ENCODE peak calls at places on chromosomes 16 and 17, in seven cellular contexts. B is fibroblast of mammary gland, D is psoas muscle, C is neural progenitor cell, A is AG10803, L is fibroblast of lung, U is omental fat pad. E is an unnamed sample.

GRCh38 chr17:61695779-61696337 is 104.8 kb upstream of the NACA2 start:
- DNase-seq in B (no peak), D (no peak), C (no peak), A (no peak), L (no peak), U (no peak), E (no peak)

GRCh38 chr16:20023190-20023589 is 50.5 kb downstream of the GPR139 start:
- DNase-seq in B (peak; percentile 1), D (no peak), C (peak; percentile 50), A (no peak), L (peak; percentile 10), U (no peak), E (no peak)

GRCh38 chr17:29567362-29568330 is 809 bp upstream of the ABHD15 start:
- DNase-seq in B (no peak), D (peak; percentile 87), C (peak; percentile 84), A (peak; percentile 46), L (peak; percentile 48), U (peak; percentile 24), E (peak; percentile 80)

GRCh38 chr17:44097110-44097810 is 26.2 kb downstream of the HDAC5 start:
- DNase-seq in B (peak; percentile 85), D (peak; percentile 91), C (no peak), A (peak; percentile 94), L (peak; percentile 60), U (no peak), E (no peak)

GRCh38 chr17:1019451-1019850 is 22.5 kb downstream of the TIMM22 start:
- DNase-seq in B (no peak), D (peak; percentile 51), C (no peak), A (no peak), L (no peak), U (no peak), E (no peak)

GRCh38 chr17:1758812-1759211 is 3.0 kb upstream of the SERPINF1 start:
- DNase-seq in B (no peak), D (no peak), C (no peak), A (no peak), L (no peak), U (no peak), E (no peak)

GRCh38 chr16:11535494-11535893 is 51.2 kb downstream of the LITAF start:
- DNase-seq in B (no peak), D (no peak), C (no peak), A (no peak), L (no peak), U (no peak), E (peak; percentile 34)

GRCh38 chr17:80577876-80578275 is 33.2 kb downstream of the RPTOR start:
- DNase-seq in B (no peak), D (no peak), C (no peak), A (no peak), L (no peak), U (no peak), E (no peak)

GRCh38 chr16:29745853-29746345 is at the start of gene C16orf54:
- DNase-seq in B (no peak), D (peak; percentile 80), C (no peak), A (no peak), L (no peak), U (no peak), E (peak; percentile 87)

GRCh38 chr17:68248199-68248825 is 469 bp downstream of the AMZ2 start:
- DNase-seq in B (peak; percentile 65), D (no peak), C (no peak), A (peak; percentile 80), L (peak; percentile 66), U (no peak), E (peak; percentile 63)

GRCh38 chr16:52705192-52705591 is 158.2 kb upstream of the TOX3 start:
- DNase-seq in B (no peak), D (no peak), C (no peak), A (no peak), L (no peak), U (no peak), E (no peak)

GRCh38 chr16:27246439-27246838 is 22.1 kb downstream of the NSMCE1 start:
- DNase-seq in B (no peak), D (no peak), C (no peak), A (no peak), L (no peak), U (peak; percentile 18), E (no peak)

GRCh38 chr16:74606521-74607309 is at the start of gene GLG1:
- DNase-seq in B (peak; percentile 83), D (peak; percentile 96), C (peak; percentile 97), A (peak; percentile 89), L (peak; percentile 90), U (peak; percentile 70), E (peak; percentile 94)

GRCh38 chr16:27269300-27270150 is 953 bp upstream of the NSMCE1 start:
- DNase-seq in B (no peak), D (no peak), C (no peak), A (no peak), L (no peak), U (no peak), E (no peak)

GRCh38 chr16:54059319-54059718 is 227.3 kb downstream of the IRX3 start:
- DNase-seq in B (no peak), D (no peak), C (no peak), A (no peak), L (no peak), U (no peak), E (no peak)

GRCh38 chr17:48484256-48484655 is 46.6 kb downstream of the HOXB1 start:
- DNase-seq in B (peak; percentile 72), D (no peak), C (no peak), A (peak; percentile 64), L (peak; percentile 87), U (no peak), E (no peak)

GRCh38 chr17:41711669-41712400 is at the start of gene GAST:
- DNase-seq in B (no peak), D (no peak), C (no peak), A (no peak), L (no peak), U (no peak), E (no peak)

GRCh38 chr17:32123782-32124181 is 18.5 kb upstream of the RHOT1 start:
- DNase-seq in B (peak; percentile 64), D (peak; percentile 64), C (no peak), A (peak; percentile 29), L (no peak), U (no peak), E (no peak)

GRCh38 chr17:79870540-79870939 is 31.3 kb upstream of the CBX4 start:
- DNase-seq in B (no peak), D (no peak), C (no peak), A (no peak), L (no peak), U (no peak), E (no peak)

GRCh38 chr17:73667184-73667959 is 23.1 kb upstream of the SDK2 start:
- DNase-seq in B (no peak), D (no peak), C (no peak), A (no peak), L (no peak), U (no peak), E (no peak)

GRCh38 chr17:3730881-3731429 is 7.3 kb downstream of the HASPIN start:
- DNase-seq in B (no peak), D (no peak), C (no peak), A (peak; percentile 63), L (peak; percentile 67), U (no peak), E (no peak)

GRCh38 chr17:3729881-3730280 is 6.2 kb downstream of the HASPIN start:
- DNase-seq in B (no peak), D (no peak), C (no peak), A (no peak), L (no peak), U (no peak), E (no peak)

GRCh38 chr17:3727041-3727440 is 3.3 kb downstream of the HASPIN start:
- DNase-seq in B (no peak), D (no peak), C (no peak), A (no peak), L (no peak), U (no peak), E (no peak)

GRCh38 chr17:3735515-3735914 is 11.8 kb downstream of the HASPIN start:
- DNase-seq in B (no peak), D (no peak), C (no peak), A (no peak), L (no peak), U (no peak), E (no peak)

DNA sequence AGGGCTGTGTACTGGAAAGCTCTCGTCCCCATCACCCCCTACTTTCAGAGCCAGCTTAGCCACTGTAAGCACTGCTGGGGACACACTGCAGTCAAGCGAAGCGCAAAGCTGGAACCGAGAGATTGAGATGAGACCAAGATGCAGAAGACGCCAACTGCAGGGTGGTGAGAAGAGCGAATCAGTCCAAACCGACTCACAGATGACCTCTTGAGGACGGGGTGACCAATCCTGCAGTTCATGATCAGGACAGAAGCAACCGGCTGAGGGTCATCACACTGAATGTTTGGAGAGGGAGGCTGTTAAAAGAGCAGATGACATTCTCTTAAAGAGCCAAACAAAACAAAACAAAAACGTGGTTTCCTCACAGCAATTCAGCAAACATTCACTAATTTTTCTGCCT is 8.5 kb downstream of the HASPIN start:
- DNase-seq in B (peak; percentile 31), D (no peak), C (no peak), A (peak; percentile 27), L (no peak), U (no peak), E (peak; percentile 49)
- TF ChIP-seq CTCF in B (no peak), D (no peak), C (no peak), A (peak; percentile 14), L (no peak), U (no peak), E (no peak)

DNA sequence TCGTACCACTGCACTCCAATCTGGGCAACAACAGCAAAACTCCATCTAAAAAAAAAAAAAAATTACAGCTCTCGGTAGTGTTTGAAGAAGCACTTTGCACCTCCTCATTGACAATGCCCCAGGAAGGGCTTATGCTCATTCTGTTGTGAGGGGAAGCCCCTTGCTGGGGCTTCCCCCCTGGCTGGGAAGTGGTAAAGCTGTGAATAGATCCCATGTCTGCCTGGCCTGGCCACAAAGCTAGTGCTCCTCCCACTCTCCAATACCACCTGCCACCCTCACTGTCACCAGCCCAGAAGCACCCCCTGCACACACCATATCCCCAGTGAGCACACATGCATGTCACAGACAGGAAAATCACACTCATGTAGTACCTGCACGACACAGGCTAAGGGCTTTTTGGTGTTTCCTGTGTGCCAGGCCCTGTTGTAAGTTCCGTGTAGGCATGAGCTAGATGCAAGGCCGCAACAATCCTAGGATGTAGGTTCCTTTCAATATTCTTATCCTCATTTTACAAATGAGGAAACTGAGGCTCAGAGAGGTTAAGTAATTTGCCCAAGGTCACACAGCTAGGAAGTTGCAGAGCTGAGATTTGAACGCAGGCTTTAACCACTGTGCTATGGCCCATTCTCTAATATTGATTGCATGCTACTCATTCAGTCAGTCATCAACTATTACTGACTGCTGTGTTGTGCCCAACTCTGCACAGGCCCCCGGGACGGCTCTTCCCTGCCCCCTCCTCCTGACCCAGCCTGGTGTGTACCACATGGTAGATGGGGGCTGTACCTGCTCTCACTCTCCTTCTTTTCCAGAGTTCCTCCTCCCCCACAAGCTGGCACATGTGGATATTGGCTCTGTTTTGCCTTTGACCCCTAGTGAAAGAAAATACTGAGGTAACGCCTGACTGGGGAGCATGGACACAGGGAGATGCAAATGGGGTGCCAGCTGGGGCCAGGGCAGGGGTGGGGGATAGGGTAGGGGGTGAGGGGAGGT is 11.9 kb upstream of the COL1A1 start:
- DNase-seq in B (peak; percentile 33), D (no peak), C (peak; percentile 71), A (no peak), L (no peak), U (no peak), E (no peak)
- TF ChIP-seq CTCF in B (no peak), D (no peak), C (peak; percentile 37), A (no peak), L (no peak), U (no peak), E (no peak)

GRCh38 chr17:6471531-6472465 is 27.5 kb downstream of the PIMREG start:
- DNase-seq in B (peak; percentile 61), D (no peak), C (peak; percentile 83), A (peak; percentile 50), L (peak; percentile 70), U (peak; percentile 27), E (no peak)
- TF ChIP-seq CTCF in B (no peak), D (no peak), C (no peak), A (peak; percentile 12), L (peak; percentile 21), U (no peak), E (no peak)

GRCh38 chr17:4080686-4081085 is 62.1 kb downstream of the ZZEF1 start:
- DNase-seq in B (no peak), D (no peak), C (no peak), A (no peak), L (no peak), U (no peak), E (no peak)
- TF ChIP-seq CTCF in B (no peak), D (no peak), C (no peak), A (no peak), L (no peak), U (no peak), E (no peak)

E was measured in transverse colon.